ENCODE peak calls at places on chromosomes 6 and 20, in six cellular contexts. One of them, this sample, is unnamed. For H3K9me3, the result is how much of the 10 kb centered on the place peaks cover.

GRCh38 chr6:56093776-56094175 is 153.6 kb downstream of the COL21A1 start:
- DNase-seq in tibial nerve: no peak
- DNase-seq in SK-N-SH: no peak
- DNase-seq in suprapubic skin: no peak
- DNase-seq in sigmoid colon: no peak
- DNase-seq in A549: no peak
- DNase-seq in this sample: no peak

GRCh38 chr20:62817975-62818591 is 1.2 kb downstream of the COL9A3 start:
- DNase-seq in SK-N-SH: no peak
- DNase-seq in sigmoid colon: no peak
- DNase-seq in suprapubic skin: no peak
- DNase-seq in tibial nerve: no peak
- DNase-seq in A549: no peak
- DNase-seq in this sample: no peak

GRCh38 chr6:40484066-40484465 is 103.1 kb downstream of the LRFN2 start:
- DNase-seq in SK-N-SH: no peak
- DNase-seq in sigmoid colon: no peak
- DNase-seq in tibial nerve: no peak
- DNase-seq in suprapubic skin: no peak
- DNase-seq in A549: no peak
- DNase-seq in this sample: no peak

GRCh38 chr6:25919657-25920056 is 10.8 kb downstream of the SLC17A2 start:
- DNase-seq in tibial nerve: no peak
- DNase-seq in SK-N-SH: no peak
- DNase-seq in A549: no peak
- DNase-seq in suprapubic skin: no peak
- DNase-seq in sigmoid colon: no peak
- DNase-seq in this sample: no peak

GRCh38 chr6:156713548-156713947 is 63.6 kb upstream of the ARID1B start:
- DNase-seq in sigmoid colon: no peak
- DNase-seq in suprapubic skin: no peak
- DNase-seq in SK-N-SH: no peak
- DNase-seq in A549: no peak
- DNase-seq in tibial nerve: no peak
- DNase-seq in this sample: no peak

GRCh38 chr6:8436956-8437355 is 1.6 kb upstream of the SLC35B3 start:
- DNase-seq in A549: no peak
- DNase-seq in suprapubic skin: no peak
- DNase-seq in SK-N-SH: no peak
- DNase-seq in tibial nerve: no peak
- DNase-seq in sigmoid colon: no peak
- DNase-seq in this sample: no peak

GRCh38 chr6:75609639-75610590 is 8.2 kb downstream of the SENP6 start:
- DNase-seq in tibial nerve: no peak
- DNase-seq in sigmoid colon: no peak
- DNase-seq in suprapubic skin: no peak
- DNase-seq in SK-N-SH: no peak
- DNase-seq in A549: no peak
- DNase-seq in this sample: no peak

GRCh38 chr6:45415315-45415714 is 37.6 kb upstream of the SUPT3H start:
- DNase-seq in A549: no peak
- DNase-seq in sigmoid colon: no peak
- DNase-seq in SK-N-SH: no peak
- DNase-seq in suprapubic skin: no peak
- DNase-seq in tibial nerve: no peak
- DNase-seq in this sample: no peak

GRCh38 chr20:46215913-46216707 is 92.2 kb downstream of the CDH22 start:
- DNase-seq in A549: peak
- DNase-seq in tibial nerve: no peak
- DNase-seq in SK-N-SH: peak
- DNase-seq in sigmoid colon: no peak
- DNase-seq in suprapubic skin: no peak
- DNase-seq in this sample: no peak

GRCh38 chr6:156508923-156509322 is 268.3 kb upstream of the ARID1B start:
- DNase-seq in tibial nerve: no peak
- DNase-seq in sigmoid colon: no peak
- DNase-seq in A549: no peak
- DNase-seq in SK-N-SH: no peak
- DNase-seq in suprapubic skin: no peak
- DNase-seq in this sample: no peak

GRCh38 chr20:62183426-62184142 is 756 bp downstream of the MTG2 start:
- DNase-seq in tibial nerve: no peak
- DNase-seq in SK-N-SH: peak
- DNase-seq in sigmoid colon: no peak
- DNase-seq in suprapubic skin: no peak
- DNase-seq in A549: peak
- DNase-seq in this sample: no peak

GRCh38 chr6:152474341-152474740 is 162.8 kb downstream of the SYNE1 start:
- DNase-seq in suprapubic skin: no peak
- DNase-seq in tibial nerve: no peak
- DNase-seq in A549: no peak
- DNase-seq in SK-N-SH: no peak
- DNase-seq in sigmoid colon: no peak
- DNase-seq in this sample: no peak

GRCh38 chr20:33884633-33885032 is 73.5 kb downstream of the CHMP4B start:
- DNase-seq in A549: no peak
- DNase-seq in suprapubic skin: no peak
- DNase-seq in sigmoid colon: no peak
- DNase-seq in tibial nerve: no peak
- DNase-seq in SK-N-SH: no peak
- DNase-seq in this sample: no peak

GRCh38 chr6:4253604-4254211 is 118.3 kb upstream of the ECI2 start:
- DNase-seq in SK-N-SH: no peak
- DNase-seq in A549: peak
- DNase-seq in suprapubic skin: no peak
- DNase-seq in sigmoid colon: no peak
- DNase-seq in tibial nerve: no peak
- DNase-seq in this sample: no peak

GRCh38 chr6:37155394-37156312 is 14.3 kb upstream of the PIM1 start:
- DNase-seq in A549: no peak
- DNase-seq in tibial nerve: no peak
- DNase-seq in sigmoid colon: no peak
- DNase-seq in suprapubic skin: no peak
- DNase-seq in SK-N-SH: no peak
- DNase-seq in this sample: no peak

GRCh38 chr20:39810269-39810668 is 848.1 kb downstream of the DHX35 start:
- DNase-seq in sigmoid colon: no peak
- DNase-seq in tibial nerve: no peak
- DNase-seq in SK-N-SH: no peak
- DNase-seq in suprapubic skin: no peak
- DNase-seq in A549: no peak
- DNase-seq in this sample: no peak

GRCh38 chr6:44237021-44237812 is 9.7 kb upstream of the HSP90AB1 start:
- DNase-seq in tibial nerve: peak
- DNase-seq in suprapubic skin: peak
- DNase-seq in sigmoid colon: peak
- DNase-seq in SK-N-SH: peak
- DNase-seq in A549: peak
- DNase-seq in this sample: peak

GRCh38 chr20:38210741-38211140 is 45.7 kb upstream of the TGM2 start:
- DNase-seq in sigmoid colon: peak
- DNase-seq in A549: no peak
- DNase-seq in suprapubic skin: peak
- DNase-seq in SK-N-SH: no peak
- DNase-seq in tibial nerve: no peak
- DNase-seq in this sample: no peak

GRCh38 chr6:29483186-29483585 is 4.6 kb downstream of the MAS1L start:
- DNase-seq in SK-N-SH: no peak
- DNase-seq in tibial nerve: no peak
- DNase-seq in A549: no peak
- DNase-seq in suprapubic skin: no peak
- DNase-seq in sigmoid colon: no peak
- DNase-seq in this sample: no peak

GRCh38 chr20:60034231-60035110 is 76.2 kb downstream of the CDH26 start:
- DNase-seq in tibial nerve: no peak
- DNase-seq in SK-N-SH: no peak
- DNase-seq in sigmoid colon: no peak
- DNase-seq in A549: no peak
- DNase-seq in suprapubic skin: no peak
- DNase-seq in this sample: no peak

DNA sequence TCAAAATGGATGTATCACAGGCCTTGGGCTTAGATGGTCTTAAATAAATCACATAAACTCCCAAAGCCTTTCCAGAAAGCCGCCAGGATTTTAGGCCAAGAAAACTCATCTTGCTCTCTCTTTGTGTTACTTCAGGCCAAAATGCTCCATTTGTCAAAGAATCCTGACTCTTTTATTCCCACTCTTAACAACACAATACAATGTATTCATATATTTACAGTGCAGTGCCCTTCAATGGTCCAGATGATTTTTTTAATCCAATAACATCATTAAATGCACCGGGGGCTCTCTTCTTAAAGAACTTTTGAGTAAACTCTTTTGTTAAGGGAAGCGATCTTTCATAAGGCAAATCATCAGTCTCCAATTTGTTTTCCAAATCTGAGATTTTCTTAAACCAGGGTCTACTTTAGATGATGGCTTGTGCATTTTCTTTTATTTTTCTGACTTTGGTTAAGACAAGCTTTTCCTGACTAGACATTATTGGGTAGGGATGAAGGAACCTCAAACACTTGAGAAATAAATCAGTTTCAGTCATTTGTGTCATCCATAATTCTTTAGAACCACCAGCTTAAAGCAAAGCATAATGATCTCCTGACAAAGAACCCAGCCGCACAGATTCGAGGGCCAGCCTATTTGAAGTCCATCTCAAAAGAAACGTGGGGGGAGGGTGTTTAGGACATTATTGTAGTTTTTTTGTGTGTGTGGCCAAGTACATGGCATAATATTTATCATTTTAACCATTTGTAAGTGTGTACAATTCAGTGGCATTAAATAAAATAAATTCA is 6.2 kb upstream of the TCP11 start:
- DNase-seq in suprapubic skin: no peak
- DNase-seq in tibial nerve: no peak
- DNase-seq in sigmoid colon: no peak
- DNase-seq in A549: no peak
- DNase-seq in SK-N-SH: no peak
- DNase-seq in this sample: no peak
- TF ChIP-seq EP300 in suprapubic skin: no peak
- TF ChIP-seq EP300 in tibial nerve: no peak
- TF ChIP-seq EP300 in sigmoid colon: no peak
- TF ChIP-seq EP300 in A549: no peak
- TF ChIP-seq EP300 in SK-N-SH: no peak
- TF ChIP-seq EP300 in this sample: no peak

DNA sequence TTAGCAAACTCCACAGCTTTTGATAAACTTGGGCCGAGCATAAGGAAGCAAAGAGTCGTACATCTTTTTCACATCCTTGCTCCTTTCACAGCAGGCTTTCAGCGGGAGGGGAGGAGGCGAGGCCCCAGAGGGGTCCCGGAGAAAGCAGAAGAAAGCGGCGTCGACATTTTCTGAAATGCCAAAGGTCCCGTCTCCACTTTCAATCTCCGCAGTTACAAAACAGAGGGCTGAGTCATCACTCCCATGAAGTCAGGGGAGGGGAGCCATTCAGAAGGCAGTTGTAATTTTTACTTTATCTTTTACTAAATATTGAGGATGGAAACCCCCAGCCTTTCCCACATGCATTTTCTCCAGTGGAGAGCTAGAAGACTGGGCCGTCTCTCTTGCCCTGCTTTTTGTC is 174.2 kb upstream of the THBS2 start:
- DNase-seq in tibial nerve: no peak
- DNase-seq in A549: no peak
- DNase-seq in sigmoid colon: peak
- DNase-seq in SK-N-SH: no peak
- DNase-seq in suprapubic skin: no peak
- DNase-seq in this sample: peak
- H3K9me3 ChIP-seq in tibial nerve: under half
- H3K9me3 ChIP-seq in A549: under half
- H3K9me3 ChIP-seq in sigmoid colon: under half
- H3K9me3 ChIP-seq in SK-N-SH: under half
- H3K9me3 ChIP-seq in suprapubic skin: under half
- H3K9me3 ChIP-seq in this sample: under half

GRCh38 chr6:53065266-53066058 is at the start of gene FBXO9:
- DNase-seq in suprapubic skin: peak
- DNase-seq in SK-N-SH: peak
- DNase-seq in tibial nerve: no peak
- DNase-seq in A549: peak
- DNase-seq in sigmoid colon: peak
- DNase-seq in this sample: peak
- TF ChIP-seq CTCF in suprapubic skin: no peak
- TF ChIP-seq CTCF in SK-N-SH: no peak
- TF ChIP-seq CTCF in tibial nerve: no peak
- TF ChIP-seq CTCF in A549: no peak
- TF ChIP-seq CTCF in sigmoid colon: no peak
- TF ChIP-seq CTCF in this sample: peak

GRCh38 chr6:15044146-15044882 is 201.6 kb upstream of the JARID2 start:
- DNase-seq in tibial nerve: no peak
- DNase-seq in suprapubic skin: no peak
- DNase-seq in A549: no peak
- DNase-seq in SK-N-SH: no peak
- DNase-seq in sigmoid colon: no peak
- DNase-seq in this sample: no peak
- TF ChIP-seq EP300 in tibial nerve: no peak
- TF ChIP-seq EP300 in suprapubic skin: no peak
- TF ChIP-seq EP300 in A549: no peak
- TF ChIP-seq EP300 in SK-N-SH: no peak
- TF ChIP-seq EP300 in sigmoid colon: no peak
- TF ChIP-seq EP300 in this sample: no peak

GRCh38 chr20:14838663-14839650 is 501.5 kb upstream of the FLRT3 start:
- DNase-seq in SK-N-SH: peak
- DNase-seq in sigmoid colon: no peak
- DNase-seq in suprapubic skin: no peak
- DNase-seq in tibial nerve: no peak
- DNase-seq in A549: no peak
- DNase-seq in this sample: no peak
- H3K9me3 ChIP-seq in SK-N-SH: under half
- H3K9me3 ChIP-seq in sigmoid colon: under half
- H3K9me3 ChIP-seq in suprapubic skin: under half
- H3K9me3 ChIP-seq in tibial nerve: under half
- H3K9me3 ChIP-seq in A549: under half
- H3K9me3 ChIP-seq in this sample: under half

GRCh38 chr6:73134588-73134987 is 90.7 kb downstream of the KHDC1L start:
- DNase-seq in suprapubic skin: no peak
- DNase-seq in sigmoid colon: no peak
- DNase-seq in tibial nerve: no peak
- DNase-seq in A549: no peak
- DNase-seq in SK-N-SH: peak
- DNase-seq in this sample: no peak
- TF ChIP-seq CTCF in suprapubic skin: no peak
- TF ChIP-seq CTCF in sigmoid colon: no peak
- TF ChIP-seq CTCF in tibial nerve: no peak
- TF ChIP-seq CTCF in A549: no peak
- TF ChIP-seq CTCF in SK-N-SH: peak
- TF ChIP-seq CTCF in this sample: no peak

DNA sequence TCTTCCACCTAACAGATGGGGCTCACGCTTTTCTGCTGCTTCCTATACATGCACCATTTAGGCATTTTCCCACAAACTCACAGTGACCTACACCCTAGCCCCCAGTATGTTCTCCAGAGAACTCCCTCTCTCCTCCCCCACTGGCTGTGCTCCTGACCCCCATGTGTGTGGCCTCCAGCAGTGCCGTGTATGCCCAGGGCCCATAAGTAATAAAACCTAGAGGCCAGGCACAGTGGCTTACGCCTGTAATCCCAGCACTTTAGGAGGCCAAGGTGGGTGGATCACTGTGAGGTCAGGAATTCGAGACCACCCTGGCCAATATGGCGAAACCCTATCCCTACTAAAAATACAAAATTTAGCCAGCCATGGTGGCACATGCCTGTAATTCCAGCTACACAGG is 54.7 kb upstream of the NXT1 start:
- DNase-seq in suprapubic skin: no peak
- DNase-seq in sigmoid colon: peak
- DNase-seq in A549: no peak
- DNase-seq in SK-N-SH: no peak
- DNase-seq in tibial nerve: no peak
- DNase-seq in this sample: no peak
- TF ChIP-seq EP300 in suprapubic skin: no peak
- TF ChIP-seq EP300 in sigmoid colon: no peak
- TF ChIP-seq EP300 in A549: no peak
- TF ChIP-seq EP300 in SK-N-SH: no peak
- TF ChIP-seq EP300 in tibial nerve: no peak
- TF ChIP-seq EP300 in this sample: no peak

This sample was measured in ovary.